ENCODE peak calls at places on chromosomes 12 and 14, in five cellular contexts. L, C, J, H and U are unnamed samples.

GRCh38 chr14:75088566-75089373 is 19.3 kb downstream of the ZC2HC1C start:
- DNase-seq in L (no peak), C (peak), J (no peak), H (no peak), U (no peak)

GRCh38 chr12:3538691-3539030 is 47.7 kb downstream of the PRMT8 start:
- DNase-seq in L (no peak), C (no peak), J (no peak), H (no peak), U (no peak)

GRCh38 chr12:42923564-42923963 is 334.0 kb upstream of the PRICKLE1 start:
- DNase-seq in L (no peak), C (no peak), J (no peak), H (no peak), U (no peak)

GRCh38 chr12:110312581-110313360 is 31.7 kb downstream of the ATP2A2 start:
- DNase-seq in L (no peak), C (no peak), J (no peak), H (no peak), U (no peak)

GRCh38 chr12:57193706-57194245 is 22.8 kb upstream of the NXPH4 start:
- DNase-seq in L (no peak), C (no peak), J (no peak), H (no peak), U (no peak)

GRCh38 chr12:54725233-54725843 is 77.2 kb upstream of the DCD start:
- DNase-seq in L (no peak), C (no peak), J (no peak), H (no peak), U (no peak)

GRCh38 chr12:71772728-71773127 is 18.1 kb downstream of the RAB21 start:
- DNase-seq in L (no peak), C (no peak), J (no peak), H (no peak), U (no peak)

GRCh38 chr14:70005281-70005805 is 126.1 kb downstream of the SMOC1 start:
- DNase-seq in L (no peak), C (no peak), J (no peak), H (no peak), U (no peak)

GRCh38 chr12:38904932-38905479 is 385 bp downstream of the CPNE8 start:
- DNase-seq in L (peak), C (peak), J (peak), H (peak), U (no peak)

GRCh38 chr12:3256103-3256551 is 178.9 kb downstream of the TSPAN9 start:
- DNase-seq in L (no peak), C (no peak), J (peak), H (no peak), U (no peak)

DNA sequence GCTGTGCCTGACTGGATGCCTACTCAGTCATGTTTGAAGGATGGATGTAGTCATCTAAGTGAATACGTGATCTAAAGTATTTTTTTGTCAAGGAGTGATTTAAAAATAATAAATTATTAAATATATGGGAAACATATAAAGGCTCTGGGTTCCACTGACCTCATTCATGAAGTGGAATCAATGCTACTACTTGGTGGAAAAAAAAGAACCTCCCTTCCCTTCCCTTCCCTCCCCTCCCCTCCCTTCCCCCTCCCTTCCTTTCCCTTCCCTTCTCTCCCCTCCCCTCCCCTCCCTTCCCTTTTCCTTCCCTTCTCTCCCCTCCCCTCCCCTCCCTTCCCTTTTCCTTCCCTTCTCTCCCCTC is 162.7 kb downstream of the ESRRB start:
- DNase-seq in L (no peak), C (no peak), J (no peak), H (no peak), U (no peak)
- H3K4me3 ChIP-seq in L (no peak), C (no peak), J (no peak), H (no peak), U (no peak)

GRCh38 chr12:81542621-81543020 is 216.5 kb downstream of the PPFIA2 start:
- DNase-seq in L (no peak), C (no peak), J (no peak), H (no peak), U (no peak)
- H3K4me3 ChIP-seq in L (no peak), C (no peak), J (no peak), H (no peak), U (no peak)

GRCh38 chr12:121917950-121918678 is at the start of gene CFAP251:
- DNase-seq in L (peak), C (peak), J (peak), H (peak), U (no peak)
- H3K4me3 ChIP-seq in L (no peak), C (peak), J (peak), H (peak), U (peak)

DNA sequence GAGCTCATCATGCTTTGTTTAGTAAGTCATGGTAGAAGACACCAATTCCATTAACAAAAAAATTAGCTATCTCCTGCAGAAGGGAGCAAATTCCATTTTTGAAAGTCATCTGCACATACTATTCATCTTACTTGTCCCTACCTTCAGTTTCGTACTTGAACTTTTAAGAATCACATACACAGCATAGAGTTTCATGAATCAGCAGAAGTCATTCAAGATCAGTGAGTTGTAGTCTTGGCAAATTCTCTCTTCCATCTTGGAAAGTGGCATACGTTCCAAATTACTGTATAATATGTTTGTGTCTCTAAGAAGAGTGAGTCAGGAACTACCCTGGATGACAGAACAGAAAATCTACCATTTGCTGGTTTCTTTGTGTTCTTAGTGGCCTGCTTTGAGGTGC is 14.1 kb downstream of the VRK1 start:
- DNase-seq in L (no peak), C (no peak), J (no peak), H (no peak), U (peak)
- H3K4me3 ChIP-seq in L (no peak), C (no peak), J (no peak), H (no peak), U (no peak)

GRCh38 chr14:24674204-24674970 is 40.4 kb upstream of the GZMB start:
- DNase-seq in L (no peak), C (no peak), J (no peak), H (no peak), U (no peak)
- H3K4me3 ChIP-seq in L (no peak), C (no peak), J (no peak), H (no peak), U (no peak)

GRCh38 chr14:68779761-68780323 is 13.0 kb downstream of the ZFP36L1 start:
- DNase-seq in L (peak), C (no peak), J (no peak), H (peak), U (peak)

GRCh38 chr14:68777644-68778043 is 15.2 kb downstream of the ZFP36L1 start:
- DNase-seq in L (no peak), C (no peak), J (no peak), H (no peak), U (no peak)

GRCh38 chr14:68782091-68782981 is 10.5 kb downstream of the ZFP36L1 start:
- DNase-seq in L (peak), C (no peak), J (no peak), H (peak), U (no peak)

GRCh38 chr14:68781161-68782021 is 11.5 kb downstream of the ZFP36L1 start:
- DNase-seq in L (peak), C (no peak), J (no peak), H (no peak), U (no peak)

GRCh38 chr14:68780358-68781160 is 12.3 kb downstream of the ZFP36L1 start:
- DNase-seq in L (peak), C (peak), J (peak), H (no peak), U (no peak)
- H3K4me3 ChIP-seq in L (no peak), C (no peak), J (no peak), H (no peak), U (no peak)